ENCODE peak calls at places on chromosomes 12 and 14, in five cellular contexts. H is CD4-positive, alpha-beta T cell; I is AG10803; S is Right ventricle myocardium superior; M is activated T-cell treated with anti-CD3 and anti-CD28 coated beads, Interleukin-2, amount 50 U/mL, for 72 hours. J is an unnamed sample.

GRCh38 chr14:61992139-61992538 is 229.9 kb downstream of the SNAPC1 start:
- DNase-seq in H (no peak), M (no peak), I (no peak), S (no peak), J (no peak)

GRCh38 chr14:105748204-105748578 is 221.8 kb downstream of the TMEM121 start:
- DNase-seq in H (no peak), S (peak), M (no peak), I (no peak), J (no peak)

GRCh38 chr12:120066341-120066740 is 50.2 kb downstream of the RAB35 start:
- DNase-seq in M (no peak), S (no peak), I (no peak), H (no peak), J (no peak)

GRCh38 chr12:49471557-49471956 is 67.3 kb upstream of the KCNH3 start:
- DNase-seq in I (no peak), S (no peak), M (no peak), H (no peak), J (no peak)

GRCh38 chr12:116604883-116605641 is 45.9 kb downstream of the MAP1LC3B2 start:
- DNase-seq in M (no peak), S (no peak), I (peak), H (no peak), J (no peak)

GRCh38 chr12:49842519-49843352 is at the start of gene BCDIN3D:
- DNase-seq in I (peak), S (peak), H (peak), M (peak), J (peak)

GRCh38 chr14:58298477-58298879 is at the start of gene ARID4A:
- DNase-seq in H (peak), M (peak), S (peak), I (peak), J (peak)

GRCh38 chr12:96501139-96501741 is 11.9 kb downstream of the CFAP54 start:
- DNase-seq in S (no peak), H (no peak), I (peak), M (peak), J (peak)

GRCh38 chr12:103128862-103129501 is 171.5 kb downstream of the ASCL1 start:
- DNase-seq in I (no peak), M (no peak), H (no peak), S (no peak), J (no peak)

GRCh38 chr12:31117203-31118011 is 43.7 kb downstream of the DDX11 start:
- DNase-seq in M (peak), H (peak), S (no peak), I (no peak), J (peak)

GRCh38 chr12:6090786-6091185 is 33.7 kb downstream of the VWF start:
- DNase-seq in I (peak), H (no peak), S (no peak), M (no peak), J (no peak)

GRCh38 chr14:46417066-46417465 is 234.5 kb downstream of the RPL10L start:
- DNase-seq in S (no peak), M (no peak), H (no peak), I (no peak), J (no peak)

GRCh38 chr12:45203767-45204166 is 12.1 kb upstream of the ANO6 start:
- DNase-seq in I (no peak), H (no peak), S (no peak), M (no peak), J (no peak)

GRCh38 chr12:48542300-48542928 is 17.0 kb downstream of the OR8S1 start:
- DNase-seq in S (no peak), I (peak), M (peak), H (peak), J (no peak)

GRCh38 chr14:100981808-100982207 is 78.3 kb upstream of the RTL1 start:
- DNase-seq in H (no peak), S (no peak), M (no peak), I (no peak), J (no peak)

GRCh38 chr14:94174622-94175402 is 690 bp downstream of the PPP4R4 start:
- DNase-seq in M (peak), S (peak), I (no peak), H (no peak), J (peak)

GRCh38 chr12:89825591-89826449 is 117.2 kb upstream of the ATP2B1 start:
- DNase-seq in I (peak), S (no peak), M (no peak), H (no peak), J (no peak)

GRCh38 chr12:71475280-71475679 is 35.7 kb downstream of the LGR5 start:
- DNase-seq in S (peak), M (no peak), I (peak), H (no peak), J (no peak)

GRCh38 chr12:31650927-31651326 is 8.6 kb upstream of the ETFBKMT start:
- DNase-seq in H (no peak), M (no peak), S (no peak), I (peak), J (no peak)

GRCh38 chr12:95674088-95674595 is 116.4 kb downstream of the NTN4 start:
- DNase-seq in M (no peak), H (no peak), S (no peak), I (no peak), J (no peak)

GRCh38 chr12:25816637-25817036 is 141.8 kb upstream of the RASSF8 start:
- DNase-seq in I (no peak), S (no peak), M (no peak), H (no peak), J (no peak)

GRCh38 chr14:24639905-24640304 is 5.9 kb upstream of the GZMB start:
- DNase-seq in S (no peak), I (no peak), M (no peak), H (no peak), J (no peak)

GRCh38 chr12:123681605-123682004 is 10.7 kb downstream of the TCTN2 start:
- DNase-seq in M (no peak), I (no peak), H (no peak), S (no peak), J (no peak)

GRCh38 chr12:10811883-10812536 is 2.0 kb upstream of the TAS2R9 start:
- DNase-seq in M (no peak), I (no peak), S (no peak), H (no peak), J (no peak)

GRCh38 chr12:45475594-45475993 is 253.9 kb upstream of the ARID2 start:
- DNase-seq in H (no peak), S (no peak), M (no peak), I (no peak), J (no peak)

GRCh38 chr12:131366261-131366871 is 344.5 kb upstream of the SFSWAP start:
- DNase-seq in H (no peak), M (no peak), I (no peak), S (peak), J (no peak)

GRCh38 chr12:49863946-49864816 is 21.3 kb upstream of the BCDIN3D start:
- DNase-seq in H (no peak), I (no peak), S (no peak), M (no peak), J (no peak)

GRCh38 chr12:111067498-111067897 is 147.1 kb upstream of the MYL2 start:
- DNase-seq in I (no peak), M (no peak), H (no peak), S (no peak), J (no peak)

GRCh38 chr12:12506541-12506940 is 56.1 kb downstream of the DUSP16 start:
- DNase-seq in M (no peak), H (no peak), I (peak), S (no peak), J (no peak)

GRCh38 chr14:80477388-80478160 is 266.3 kb upstream of the DIO2 start:
- DNase-seq in H (no peak), S (no peak), M (no peak), I (peak), J (no peak)

GRCh38 chr12:63915105-63915830 is 70.8 kb downstream of the SRGAP1 start:
- DNase-seq in H (no peak), S (no peak), M (no peak), I (peak), J (no peak)

GRCh38 chr12:17528394-17528793 is 561.6 kb downstream of the RERGL start:
- DNase-seq in S (no peak), I (no peak), M (no peak), H (no peak), J (no peak)

GRCh38 chr12:116609715-116610114 is 50.5 kb downstream of the MAP1LC3B2 start:
- DNase-seq in I (no peak), H (peak), S (no peak), M (peak), J (no peak)

GRCh38 chr14:35046751-35047536 is 872 bp downstream of the FAM177A1 start:
- DNase-seq in S (no peak), H (peak), M (no peak), I (no peak), J (no peak)

GRCh38 chr12:76274699-76275098 is 73.5 kb downstream of the BBS10 start:
- DNase-seq in H (no peak), S (no peak), M (peak), I (peak), J (no peak)

GRCh38 chr12:95815635-95816212 is 25.2 kb upstream of the NTN4 start:
- DNase-seq in H (no peak), I (peak), S (no peak), M (no peak), J (no peak)

GRCh38 chr14:102940729-102941362 is 18.4 kb downstream of the AMN start:
- DNase-seq in H (no peak), S (no peak), I (no peak), M (no peak), J (no peak)

GRCh38 chr14:39232554-39233415 is 930 bp upstream of the MIA2 start:
- DNase-seq in H (no peak), S (peak), M (no peak), I (peak), J (no peak)

J was measured in Right ventricle myocardium inferior.